ENCODE peak calls at places on chromosome X, in four cellular contexts. R is GM12878, K is K562, E is HepG2. N is an unnamed sample.

GRCh38 chrX:23699636-23700194 is 32.4 kb downstream of the PRDX4 start:
- DNase-seq in E (no peak), K (peak; percentile 74), R (no peak), N (peak; percentile 73)

GRCh38 chrX:120378570-120378969 is 16.7 kb downstream of the ATP1B4 start:
- DNase-seq in E (no peak), K (no peak), R (no peak), N (no peak)

GRCh38 chrX:16517206-16517605 is 132.8 kb upstream of the S100G start:
- DNase-seq in R (no peak), E (no peak), K (no peak), N (no peak)

GRCh38 chrX:119041175-119041574 is 31.6 kb upstream of the CT47C1 start:
- DNase-seq in K (peak; percentile 59), E (peak; percentile 73), R (no peak), N (no peak)

GRCh38 chrX:12709047-12709446 is 82.2 kb upstream of the PRPS2 start:
- DNase-seq in R (no peak), E (no peak), K (no peak), N (no peak)

GRCh38 chrX:1914606-1915365 is 299.9 kb downstream of the ASMT start:
- DNase-seq in E (no peak), R (no peak), K (no peak), N (peak; percentile 47)

GRCh38 chrX:148051973-148052372 is 70.8 kb downstream of the FMR1NB start:
- DNase-seq in R (no peak), E (no peak), K (no peak), N (no peak)

GRCh38 chrX:134990475-134991473 is at the start of gene SMIM10:
- DNase-seq in R (no peak), E (no peak), K (peak; percentile 91), N (peak; percentile 35)

GRCh38 chrX:1316527-1316926 is 20.1 kb upstream of the IL3RA start:
- DNase-seq in K (no peak), E (no peak), R (no peak), N (no peak)

GRCh38 chrX:1493877-1494510 is 41.3 kb upstream of the ASMTL start:
- DNase-seq in E (no peak), K (no peak), R (no peak), N (no peak)

GRCh38 chrX:63471004-63471403 is 119.9 kb upstream of the SPIN4 start:
- DNase-seq in K (no peak), E (no peak), R (no peak), N (no peak)

GRCh38 chrX:22424919-22425318 is 152.2 kb downstream of the CBLL2 start:
- DNase-seq in K (no peak), R (no peak), E (no peak), N (no peak)

GRCh38 chrX:86103061-86103460 is 45.2 kb upstream of the DACH2 start:
- DNase-seq in K (no peak), E (no peak), R (no peak), N (no peak)

GRCh38 chrX:123201720-123202119 is 17.6 kb downstream of the GRIA3 start:
- DNase-seq in K (no peak), E (peak; percentile 1), R (no peak), N (no peak)

GRCh38 chrX:32576885-32577284 is 634.5 kb downstream of the DMD start:
- DNase-seq in E (no peak), K (no peak), R (no peak), N (no peak)

GRCh38 chrX:56800801-56801200 is 71.8 kb downstream of the NBDY start:
- DNase-seq in E (no peak), K (peak; percentile 16), R (no peak), N (no peak)

GRCh38 chrX:19513383-19513782 is 1.9 kb downstream of the MAP3K15 start:
- DNase-seq in K (no peak), E (peak; percentile 53), R (no peak), N (peak; percentile 11)

GRCh38 chrX:115226929-115227328 is 7.0 kb downstream of the LRCH2 start:
- DNase-seq in R (no peak), K (peak; percentile 15), E (peak; percentile 33), N (peak; percentile 63)

GRCh38 chrX:76850851-76851250 is 423.3 kb downstream of the MAGEE1 start:
- DNase-seq in K (no peak), E (no peak), R (no peak), N (peak; percentile 34)

GRCh38 chrX:108353452-108353851 is 84.8 kb downstream of the COL4A6 start:
- DNase-seq in R (no peak), K (no peak), E (no peak), N (peak; percentile 41)

GRCh38 chrX:42149281-42149680 is 225.9 kb upstream of the CASK start:
- DNase-seq in K (no peak), R (no peak), E (no peak), N (no peak)

GRCh38 chrX:147917700-147918694 is 6.3 kb downstream of the FMR1 start:
- DNase-seq in K (peak; percentile 19), R (peak; percentile 26), E (no peak), N (no peak)

GRCh38 chrX:129979207-129979920 is 3.1 kb upstream of the BCORL1 start:
- DNase-seq in R (no peak), E (no peak), K (no peak), N (no peak)

GRCh38 chrX:23598561-23598960 is 68.7 kb upstream of the PRDX4 start:
- DNase-seq in K (no peak), E (no peak), R (no peak), N (no peak)

GRCh38 chrX:4091046-4091760 is 377.8 kb upstream of the PRKX start:
- DNase-seq in R (no peak), K (no peak), E (no peak), N (no peak)

GRCh38 chrX:78886550-78886949 is 58.6 kb upstream of the P2RY10 start:
- DNase-seq in E (no peak), K (no peak), R (peak; percentile 5), N (peak; percentile 8)

GRCh38 chrX:101931494-101932248 is at the start of gene ZMAT1:
- DNase-seq in E (peak; percentile 39), K (peak; percentile 80), R (peak; percentile 21), N (peak; percentile 96)

GRCh38 chrX:12610079-12610478 is 181.1 kb upstream of the PRPS2 start:
- DNase-seq in R (no peak), E (no peak), K (no peak), N (no peak)

GRCh38 chrX:15128838-15129237 is 141.0 kb downstream of the ASB9 start:
- DNase-seq in K (no peak), R (no peak), E (no peak), N (no peak)

GRCh38 chrX:154546354-154547244 is at the start of gene G6PD:
- DNase-seq in E (peak; percentile 43), K (peak; percentile 87), R (no peak), N (peak; percentile 72)
- TF ChIP-seq POLR2AphosphoS5 in E (peak; percentile 65), K (no peak), R (peak; percentile 55), N (peak; percentile 71)

GRCh38 chrX:54415534-54416350 is 24.5 kb upstream of the TSR2 start:
- DNase-seq in E (no peak), R (no peak), K (no peak), N (peak; percentile 69)

GRCh38 chrX:54407266-54407665 is 32.9 kb upstream of the TSR2 start:
- DNase-seq in K (no peak), R (no peak), E (no peak), N (no peak)

GRCh38 chrX:54416965-54417364 is 23.2 kb upstream of the TSR2 start:
- DNase-seq in R (no peak), K (no peak), E (no peak), N (no peak)

GRCh38 chrX:54413753-54414152 is 26.5 kb upstream of the TSR2 start:
- DNase-seq in E (peak; percentile 45), K (no peak), R (no peak), N (no peak)

GRCh38 chrX:54411732-54412131 is 28.5 kb upstream of the TSR2 start:
- DNase-seq in K (no peak), E (no peak), R (no peak), N (no peak)
- TF ChIP-seq JUNB in K (no peak), E (no peak), R (no peak), N (no peak)

GRCh38 chrX:151006410-151007109 is 23.4 kb downstream of the HMGB3 start:
- DNase-seq in K (no peak), E (no peak), R (no peak), N (no peak)
- H3K27me3 ChIP-seq in K (no peaks in the 10 kb centered on the region), E (no peaks in the 10 kb centered on the region), R (no peaks in the 10 kb centered on the region), N (no peaks in the 10 kb centered on the region)

DNA sequence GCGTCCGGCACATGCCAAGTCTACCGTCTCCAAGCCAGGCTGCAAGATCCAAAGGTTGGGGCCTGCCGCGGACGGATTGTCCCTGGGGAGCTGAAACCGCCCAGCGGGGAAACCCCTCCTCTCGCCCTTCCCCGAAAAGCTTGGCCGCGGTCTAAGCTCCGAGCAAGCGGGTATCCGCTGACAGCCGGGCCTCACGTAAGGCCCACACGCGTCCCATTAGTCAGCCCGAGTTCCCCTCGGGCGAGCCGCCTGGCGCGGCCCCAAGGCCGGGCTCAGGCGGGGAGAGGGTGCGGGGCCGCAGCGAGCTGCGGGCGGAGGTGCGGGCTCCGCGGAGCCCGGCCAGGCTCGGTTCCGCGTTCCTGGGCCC is 6.9 kb upstream of the BCOR start:
- DNase-seq in K (peak; percentile 49), E (no peak), R (no peak), N (no peak)
- TF ChIP-seq POLR2AphosphoS5 in K (no peak), E (no peak), R (no peak), N (no peak)

N was measured in GM23338.